ENCODE peak calls at places on chromosomes 7 and 10, in four cellular contexts. One of them, this sample, is unnamed.

GRCh38 chr7:785416-785815 is 46.9 kb upstream of the SUN1 start:
- DNase-seq in GDM1: no peak
- DNase-seq in NCI-H1694: no peak
- DNase-seq in stimulated activated CD8-positive, alpha-beta memory T cell treated with anti-CD3 and anti-CD28 coated beads, Interleukin-15, amount 100 ng/mL, for 1 hour: no peak
- DNase-seq in this sample: no peak

GRCh38 chr7:7395785-7396184 is 139.9 kb downstream of the COL28A1 start:
- DNase-seq in GDM1: no peak
- DNase-seq in NCI-H1694: no peak
- DNase-seq in stimulated activated CD8-positive, alpha-beta memory T cell treated with anti-CD3 and anti-CD28 coated beads, Interleukin-15, amount 100 ng/mL, for 1 hour: no peak
- DNase-seq in this sample: no peak

GRCh38 chr7:137606061-137606674 is 240.6 kb downstream of the DGKI start:
- DNase-seq in GDM1: no peak
- DNase-seq in NCI-H1694: peak
- DNase-seq in stimulated activated CD8-positive, alpha-beta memory T cell treated with anti-CD3 and anti-CD28 coated beads, Interleukin-15, amount 100 ng/mL, for 1 hour: no peak
- DNase-seq in this sample: peak

GRCh38 chr7:33186187-33186586 is 56.8 kb downstream of the BBS9 start:
- DNase-seq in GDM1: no peak
- DNase-seq in NCI-H1694: no peak
- DNase-seq in stimulated activated CD8-positive, alpha-beta memory T cell treated with anti-CD3 and anti-CD28 coated beads, Interleukin-15, amount 100 ng/mL, for 1 hour: no peak
- DNase-seq in this sample: no peak

GRCh38 chr10:120386196-120386595 is 70.8 kb upstream of the PLPP4 start:
- DNase-seq in GDM1: no peak
- DNase-seq in NCI-H1694: no peak
- DNase-seq in stimulated activated CD8-positive, alpha-beta memory T cell treated with anti-CD3 and anti-CD28 coated beads, Interleukin-15, amount 100 ng/mL, for 1 hour: no peak
- DNase-seq in this sample: no peak

GRCh38 chr7:87608443-87608842 is 7.8 kb upstream of the ABCB1 start:
- DNase-seq in GDM1: no peak
- DNase-seq in NCI-H1694: no peak
- DNase-seq in stimulated activated CD8-positive, alpha-beta memory T cell treated with anti-CD3 and anti-CD28 coated beads, Interleukin-15, amount 100 ng/mL, for 1 hour: no peak
- DNase-seq in this sample: no peak

GRCh38 chr10:89327803-89328441 is at the start of gene IFIT3:
- DNase-seq in GDM1: peak
- DNase-seq in NCI-H1694: no peak
- DNase-seq in stimulated activated CD8-positive, alpha-beta memory T cell treated with anti-CD3 and anti-CD28 coated beads, Interleukin-15, amount 100 ng/mL, for 1 hour: no peak
- DNase-seq in this sample: peak

GRCh38 chr7:1811850-1812692 is 142.0 kb downstream of the ELFN1 start:
- DNase-seq in GDM1: no peak
- DNase-seq in NCI-H1694: peak
- DNase-seq in stimulated activated CD8-positive, alpha-beta memory T cell treated with anti-CD3 and anti-CD28 coated beads, Interleukin-15, amount 100 ng/mL, for 1 hour: no peak
- DNase-seq in this sample: peak

GRCh38 chr7:141072548-141073172 is 1.2 kb upstream of the TMEM178B start:
- DNase-seq in GDM1: no peak
- DNase-seq in NCI-H1694: no peak
- DNase-seq in stimulated activated CD8-positive, alpha-beta memory T cell treated with anti-CD3 and anti-CD28 coated beads, Interleukin-15, amount 100 ng/mL, for 1 hour: no peak
- DNase-seq in this sample: peak

GRCh38 chr7:50369408-50370026 is 65.0 kb downstream of the IKZF1 start:
- DNase-seq in GDM1: peak
- DNase-seq in NCI-H1694: no peak
- DNase-seq in stimulated activated CD8-positive, alpha-beta memory T cell treated with anti-CD3 and anti-CD28 coated beads, Interleukin-15, amount 100 ng/mL, for 1 hour: no peak
- DNase-seq in this sample: peak

GRCh38 chr10:63735305-63735704 is 214.1 kb downstream of the REEP3 start:
- DNase-seq in GDM1: no peak
- DNase-seq in NCI-H1694: no peak
- DNase-seq in stimulated activated CD8-positive, alpha-beta memory T cell treated with anti-CD3 and anti-CD28 coated beads, Interleukin-15, amount 100 ng/mL, for 1 hour: no peak
- DNase-seq in this sample: no peak

GRCh38 chr7:137850586-137850985 is 3.8 kb upstream of the DGKI start:
- DNase-seq in GDM1: no peak
- DNase-seq in NCI-H1694: no peak
- DNase-seq in stimulated activated CD8-positive, alpha-beta memory T cell treated with anti-CD3 and anti-CD28 coated beads, Interleukin-15, amount 100 ng/mL, for 1 hour: no peak
- DNase-seq in this sample: no peak

GRCh38 chr7:110061387-110061786 is 1029.5 kb upstream of the LRRN3 start:
- DNase-seq in GDM1: no peak
- DNase-seq in NCI-H1694: no peak
- DNase-seq in stimulated activated CD8-positive, alpha-beta memory T cell treated with anti-CD3 and anti-CD28 coated beads, Interleukin-15, amount 100 ng/mL, for 1 hour: no peak
- DNase-seq in this sample: no peak

GRCh38 chr7:50068026-50068425 is 25.0 kb downstream of the ZPBP start:
- DNase-seq in GDM1: no peak
- DNase-seq in NCI-H1694: no peak
- DNase-seq in stimulated activated CD8-positive, alpha-beta memory T cell treated with anti-CD3 and anti-CD28 coated beads, Interleukin-15, amount 100 ng/mL, for 1 hour: no peak
- DNase-seq in this sample: peak

GRCh38 chr10:8055420-8056349 is 1.2 kb downstream of the GATA3 start:
- DNase-seq in GDM1: no peak
- DNase-seq in NCI-H1694: no peak
- DNase-seq in stimulated activated CD8-positive, alpha-beta memory T cell treated with anti-CD3 and anti-CD28 coated beads, Interleukin-15, amount 100 ng/mL, for 1 hour: no peak
- DNase-seq in this sample: no peak

GRCh38 chr10:124279298-124279697 is 139.4 kb downstream of the OAT start:
- DNase-seq in GDM1: no peak
- DNase-seq in NCI-H1694: no peak
- DNase-seq in stimulated activated CD8-positive, alpha-beta memory T cell treated with anti-CD3 and anti-CD28 coated beads, Interleukin-15, amount 100 ng/mL, for 1 hour: no peak
- DNase-seq in this sample: no peak

GRCh38 chr10:103643381-103643780 is 149.9 kb downstream of the NEURL1 start:
- DNase-seq in GDM1: no peak
- DNase-seq in NCI-H1694: no peak
- DNase-seq in stimulated activated CD8-positive, alpha-beta memory T cell treated with anti-CD3 and anti-CD28 coated beads, Interleukin-15, amount 100 ng/mL, for 1 hour: no peak
- DNase-seq in this sample: no peak

GRCh38 chr10:31961264-31961663 is 32.6 kb upstream of the ARHGAP12 start:
- DNase-seq in GDM1: no peak
- DNase-seq in NCI-H1694: peak
- DNase-seq in stimulated activated CD8-positive, alpha-beta memory T cell treated with anti-CD3 and anti-CD28 coated beads, Interleukin-15, amount 100 ng/mL, for 1 hour: no peak
- DNase-seq in this sample: peak

GRCh38 chr7:44309271-44310091 is 15.9 kb downstream of the CAMK2B start:
- DNase-seq in GDM1: no peak
- DNase-seq in NCI-H1694: no peak
- DNase-seq in stimulated activated CD8-positive, alpha-beta memory T cell treated with anti-CD3 and anti-CD28 coated beads, Interleukin-15, amount 100 ng/mL, for 1 hour: no peak
- DNase-seq in this sample: no peak

GRCh38 chr10:107415446-107415845 is 250.9 kb upstream of the SORCS1 start:
- DNase-seq in GDM1: no peak
- DNase-seq in NCI-H1694: no peak
- DNase-seq in stimulated activated CD8-positive, alpha-beta memory T cell treated with anti-CD3 and anti-CD28 coated beads, Interleukin-15, amount 100 ng/mL, for 1 hour: no peak
- DNase-seq in this sample: no peak

GRCh38 chr10:2575460-2575859 is 491.9 kb upstream of the PFKP start:
- DNase-seq in GDM1: no peak
- DNase-seq in NCI-H1694: no peak
- DNase-seq in stimulated activated CD8-positive, alpha-beta memory T cell treated with anti-CD3 and anti-CD28 coated beads, Interleukin-15, amount 100 ng/mL, for 1 hour: no peak
- DNase-seq in this sample: no peak

GRCh38 chr10:3398825-3399646 is 226.5 kb upstream of the PITRM1 start:
- DNase-seq in GDM1: no peak
- DNase-seq in NCI-H1694: no peak
- DNase-seq in stimulated activated CD8-positive, alpha-beta memory T cell treated with anti-CD3 and anti-CD28 coated beads, Interleukin-15, amount 100 ng/mL, for 1 hour: no peak
- DNase-seq in this sample: no peak

GRCh38 chr7:150947761-150948680 is 30.1 kb downstream of the KCNH2 start:
- DNase-seq in GDM1: no peak
- DNase-seq in NCI-H1694: no peak
- DNase-seq in stimulated activated CD8-positive, alpha-beta memory T cell treated with anti-CD3 and anti-CD28 coated beads, Interleukin-15, amount 100 ng/mL, for 1 hour: no peak
- DNase-seq in this sample: no peak

GRCh38 chr10:114083040-114083439 is 39.4 kb downstream of the ADRB1 start:
- DNase-seq in GDM1: no peak
- DNase-seq in NCI-H1694: no peak
- DNase-seq in stimulated activated CD8-positive, alpha-beta memory T cell treated with anti-CD3 and anti-CD28 coated beads, Interleukin-15, amount 100 ng/mL, for 1 hour: no peak
- DNase-seq in this sample: no peak

GRCh38 chr10:131259535-131259934 is 52.0 kb downstream of the TCERG1L start:
- DNase-seq in GDM1: no peak
- DNase-seq in NCI-H1694: no peak
- DNase-seq in stimulated activated CD8-positive, alpha-beta memory T cell treated with anti-CD3 and anti-CD28 coated beads, Interleukin-15, amount 100 ng/mL, for 1 hour: no peak
- DNase-seq in this sample: no peak

GRCh38 chr7:90769036-90769435 is 172.9 kb downstream of the CDK14 start:
- DNase-seq in GDM1: no peak
- DNase-seq in NCI-H1694: no peak
- DNase-seq in stimulated activated CD8-positive, alpha-beta memory T cell treated with anti-CD3 and anti-CD28 coated beads, Interleukin-15, amount 100 ng/mL, for 1 hour: no peak
- DNase-seq in this sample: no peak

GRCh38 chr10:127916826-127917225 is 9.9 kb downstream of the PTPRE start:
- DNase-seq in GDM1: no peak
- DNase-seq in NCI-H1694: no peak
- DNase-seq in stimulated activated CD8-positive, alpha-beta memory T cell treated with anti-CD3 and anti-CD28 coated beads, Interleukin-15, amount 100 ng/mL, for 1 hour: no peak
- DNase-seq in this sample: no peak

GRCh38 chr7:106563466-106564150 is 97.3 kb downstream of the CCDC71L start:
- DNase-seq in GDM1: no peak
- DNase-seq in NCI-H1694: no peak
- DNase-seq in stimulated activated CD8-positive, alpha-beta memory T cell treated with anti-CD3 and anti-CD28 coated beads, Interleukin-15, amount 100 ng/mL, for 1 hour: no peak
- DNase-seq in this sample: no peak

This sample was measured in NCI-H2171 treated with DMSO at 0.1 percent for 48 hours.